ENCODE peak calls at places on chromosomes 3 and 15, in nine cellular contexts. One of them, this sample, is unnamed.

GRCh38 chr3:38327335-38328009 is 19.1 kb upstream of the XYLB start:
- DNase-seq in astrocyte of the spinal cord: peak
- DNase-seq in WERI-Rb-1: no peak
- DNase-seq in left ventricle myocardium inferior: no peak
- DNase-seq in fibroblast of lung: peak
- DNase-seq in endothelial cell: no peak
- DNase-seq in osteocyte: no peak
- DNase-seq in neural progenitor cell: no peak
- DNase-seq in psoas muscle: no peak
- DNase-seq in this sample: no peak

GRCh38 chr3:86958534-86958933 is 32.4 kb downstream of the VGLL3 start:
- DNase-seq in astrocyte of the spinal cord: peak
- DNase-seq in WERI-Rb-1: no peak
- DNase-seq in left ventricle myocardium inferior: no peak
- DNase-seq in fibroblast of lung: peak
- DNase-seq in endothelial cell: no peak
- DNase-seq in osteocyte: no peak
- DNase-seq in neural progenitor cell: no peak
- DNase-seq in psoas muscle: no peak
- DNase-seq in this sample: no peak

GRCh38 chr3:117165611-117166051 is 456.1 kb downstream of the TUSC7 start:
- DNase-seq in astrocyte of the spinal cord: no peak
- DNase-seq in WERI-Rb-1: no peak
- DNase-seq in left ventricle myocardium inferior: no peak
- DNase-seq in fibroblast of lung: no peak
- DNase-seq in endothelial cell: no peak
- DNase-seq in osteocyte: no peak
- DNase-seq in neural progenitor cell: peak
- DNase-seq in psoas muscle: no peak
- DNase-seq in this sample: no peak

GRCh38 chr15:39925112-39925830 is 5.2 kb upstream of the GPR176 start:
- DNase-seq in astrocyte of the spinal cord: peak
- DNase-seq in WERI-Rb-1: no peak
- DNase-seq in left ventricle myocardium inferior: no peak
- DNase-seq in fibroblast of lung: peak
- DNase-seq in endothelial cell: no peak
- DNase-seq in osteocyte: no peak
- DNase-seq in neural progenitor cell: peak
- DNase-seq in psoas muscle: no peak
- DNase-seq in this sample: no peak

GRCh38 chr3:126337980-126338651 is 19.1 kb downstream of the KLF15 start:
- DNase-seq in astrocyte of the spinal cord: no peak
- DNase-seq in WERI-Rb-1: no peak
- DNase-seq in left ventricle myocardium inferior: no peak
- DNase-seq in fibroblast of lung: no peak
- DNase-seq in endothelial cell: no peak
- DNase-seq in osteocyte: peak
- DNase-seq in neural progenitor cell: no peak
- DNase-seq in psoas muscle: no peak
- DNase-seq in this sample: peak

GRCh38 chr3:37590328-37591079 is 271.2 kb upstream of the CTDSPL start:
- DNase-seq in astrocyte of the spinal cord: no peak
- DNase-seq in WERI-Rb-1: no peak
- DNase-seq in left ventricle myocardium inferior: peak
- DNase-seq in fibroblast of lung: no peak
- DNase-seq in endothelial cell: no peak
- DNase-seq in osteocyte: no peak
- DNase-seq in neural progenitor cell: no peak
- DNase-seq in psoas muscle: peak
- DNase-seq in this sample: no peak

GRCh38 chr3:28244471-28244870 is 3.1 kb downstream of the CMC1 start:
- DNase-seq in astrocyte of the spinal cord: no peak
- DNase-seq in WERI-Rb-1: no peak
- DNase-seq in left ventricle myocardium inferior: peak
- DNase-seq in fibroblast of lung: no peak
- DNase-seq in endothelial cell: no peak
- DNase-seq in osteocyte: no peak
- DNase-seq in neural progenitor cell: no peak
- DNase-seq in psoas muscle: peak
- DNase-seq in this sample: no peak

GRCh38 chr3:141050913-141051632 is at the start of gene SPSB4:
- DNase-seq in astrocyte of the spinal cord: peak
- DNase-seq in WERI-Rb-1: peak
- DNase-seq in left ventricle myocardium inferior: peak
- DNase-seq in fibroblast of lung: peak
- DNase-seq in endothelial cell: peak
- DNase-seq in osteocyte: peak
- DNase-seq in neural progenitor cell: peak
- DNase-seq in psoas muscle: peak
- DNase-seq in this sample: peak

GRCh38 chr3:4746241-4746958 is 232.8 kb upstream of the BHLHE40 start:
- DNase-seq in astrocyte of the spinal cord: peak
- DNase-seq in WERI-Rb-1: no peak
- DNase-seq in left ventricle myocardium inferior: no peak
- DNase-seq in fibroblast of lung: no peak
- DNase-seq in endothelial cell: no peak
- DNase-seq in osteocyte: no peak
- DNase-seq in neural progenitor cell: no peak
- DNase-seq in psoas muscle: no peak
- DNase-seq in this sample: no peak

DNA sequence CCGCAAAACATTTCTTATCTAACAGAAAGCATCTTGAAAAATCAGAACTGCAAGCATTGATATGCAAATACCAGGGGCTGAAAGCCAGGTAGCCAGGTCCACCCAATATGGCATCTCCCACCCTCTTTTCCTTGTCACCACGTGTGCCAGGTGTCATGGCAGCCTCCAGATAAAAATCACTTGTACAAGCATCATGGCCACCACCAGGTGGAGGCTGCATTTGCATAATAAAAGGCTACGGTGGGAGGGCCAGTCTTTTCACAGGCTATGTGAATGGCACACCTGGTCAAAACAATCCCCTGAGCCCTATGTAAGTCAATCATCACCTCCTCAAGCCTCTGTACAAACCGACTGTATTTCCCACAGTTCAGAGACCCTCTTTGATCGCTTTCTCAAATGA is 1233.1 kb upstream of the ALCAM start:
- DNase-seq in astrocyte of the spinal cord: no peak
- DNase-seq in WERI-Rb-1: no peak
- DNase-seq in left ventricle myocardium inferior: no peak
- DNase-seq in fibroblast of lung: no peak
- DNase-seq in endothelial cell: no peak
- DNase-seq in osteocyte: no peak
- DNase-seq in neural progenitor cell: peak
- DNase-seq in psoas muscle: no peak
- DNase-seq in this sample: no peak
- TF ChIP-seq CTCF in astrocyte of the spinal cord: no peak
- TF ChIP-seq CTCF in WERI-Rb-1: no peak
- TF ChIP-seq CTCF in left ventricle myocardium inferior: no peak
- TF ChIP-seq CTCF in fibroblast of lung: no peak
- TF ChIP-seq CTCF in endothelial cell: no peak
- TF ChIP-seq CTCF in osteocyte: no peak
- TF ChIP-seq CTCF in neural progenitor cell: no peak
- TF ChIP-seq CTCF in psoas muscle: no peak
- TF ChIP-seq CTCF in this sample: no peak

GRCh38 chr15:77031376-77032050 is 36.6 kb downstream of the PSTPIP1 start:
- DNase-seq in astrocyte of the spinal cord: peak
- DNase-seq in WERI-Rb-1: peak
- DNase-seq in left ventricle myocardium inferior: no peak
- DNase-seq in fibroblast of lung: no peak
- DNase-seq in endothelial cell: peak
- DNase-seq in osteocyte: no peak
- DNase-seq in neural progenitor cell: no peak
- DNase-seq in psoas muscle: no peak
- DNase-seq in this sample: peak
- TF ChIP-seq CTCF in astrocyte of the spinal cord: no peak
- TF ChIP-seq CTCF in WERI-Rb-1: peak
- TF ChIP-seq CTCF in left ventricle myocardium inferior: no peak
- TF ChIP-seq CTCF in fibroblast of lung: no peak
- TF ChIP-seq CTCF in endothelial cell: no peak
- TF ChIP-seq CTCF in osteocyte: no peak
- TF ChIP-seq CTCF in neural progenitor cell: no peak
- TF ChIP-seq CTCF in psoas muscle: peak
- TF ChIP-seq CTCF in this sample: no peak

GRCh38 chr15:77685082-77685815 is 52.5 kb upstream of the LINGO1 start:
- DNase-seq in astrocyte of the spinal cord: no peak
- DNase-seq in WERI-Rb-1: no peak
- DNase-seq in left ventricle myocardium inferior: no peak
- DNase-seq in fibroblast of lung: no peak
- DNase-seq in endothelial cell: no peak
- DNase-seq in osteocyte: no peak
- DNase-seq in neural progenitor cell: no peak
- DNase-seq in psoas muscle: no peak
- DNase-seq in this sample: no peak

GRCh38 chr15:77684341-77685081 is 51.8 kb upstream of the LINGO1 start:
- DNase-seq in astrocyte of the spinal cord: no peak
- DNase-seq in WERI-Rb-1: no peak
- DNase-seq in left ventricle myocardium inferior: no peak
- DNase-seq in fibroblast of lung: no peak
- DNase-seq in endothelial cell: no peak
- DNase-seq in osteocyte: no peak
- DNase-seq in neural progenitor cell: no peak
- DNase-seq in psoas muscle: no peak
- DNase-seq in this sample: no peak

GRCh38 chr15:77676569-77677375 is 44.1 kb upstream of the LINGO1 start:
- DNase-seq in astrocyte of the spinal cord: no peak
- DNase-seq in WERI-Rb-1: no peak
- DNase-seq in left ventricle myocardium inferior: no peak
- DNase-seq in fibroblast of lung: no peak
- DNase-seq in endothelial cell: no peak
- DNase-seq in osteocyte: no peak
- DNase-seq in neural progenitor cell: peak
- DNase-seq in psoas muscle: no peak
- DNase-seq in this sample: no peak

GRCh38 chr15:77688270-77689058 is 55.8 kb upstream of the LINGO1 start:
- DNase-seq in astrocyte of the spinal cord: no peak
- DNase-seq in WERI-Rb-1: no peak
- DNase-seq in left ventricle myocardium inferior: no peak
- DNase-seq in fibroblast of lung: no peak
- DNase-seq in endothelial cell: no peak
- DNase-seq in osteocyte: no peak
- DNase-seq in neural progenitor cell: no peak
- DNase-seq in psoas muscle: no peak
- DNase-seq in this sample: no peak

DNA sequence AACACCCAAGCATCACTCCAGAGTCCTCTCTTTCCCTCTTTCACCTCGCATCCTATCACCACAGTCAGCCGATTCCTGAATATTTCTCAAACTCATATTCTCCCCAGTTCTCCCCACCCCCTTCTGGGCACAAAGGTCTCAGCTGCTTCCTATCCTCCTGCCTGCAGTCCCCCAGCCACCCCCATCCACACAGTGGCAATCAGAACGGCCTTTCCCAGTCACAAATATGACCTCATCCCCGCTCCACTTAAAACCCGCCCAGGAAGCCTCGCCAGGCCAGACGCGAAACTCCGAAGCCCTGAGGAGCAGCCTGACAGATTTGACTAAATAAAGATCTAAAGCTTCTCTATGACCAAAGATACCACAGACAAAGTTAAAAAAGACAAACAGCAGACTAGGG is 49.9 kb upstream of the LINGO1 start:
- DNase-seq in astrocyte of the spinal cord: no peak
- DNase-seq in WERI-Rb-1: no peak
- DNase-seq in left ventricle myocardium inferior: no peak
- DNase-seq in fibroblast of lung: no peak
- DNase-seq in endothelial cell: no peak
- DNase-seq in osteocyte: no peak
- DNase-seq in neural progenitor cell: no peak
- DNase-seq in psoas muscle: no peak
- DNase-seq in this sample: no peak
- TF ChIP-seq CTCF in astrocyte of the spinal cord: no peak
- TF ChIP-seq CTCF in WERI-Rb-1: no peak
- TF ChIP-seq CTCF in left ventricle myocardium inferior: no peak
- TF ChIP-seq CTCF in fibroblast of lung: no peak
- TF ChIP-seq CTCF in endothelial cell: no peak
- TF ChIP-seq CTCF in osteocyte: no peak
- TF ChIP-seq CTCF in neural progenitor cell: no peak
- TF ChIP-seq CTCF in psoas muscle: no peak
- TF ChIP-seq CTCF in this sample: no peak

GRCh38 chr3:142913432-142913831 is 24.5 kb upstream of the PCOLCE2 start:
- DNase-seq in astrocyte of the spinal cord: no peak
- DNase-seq in WERI-Rb-1: no peak
- DNase-seq in left ventricle myocardium inferior: no peak
- DNase-seq in fibroblast of lung: no peak
- DNase-seq in endothelial cell: no peak
- DNase-seq in osteocyte: no peak
- DNase-seq in neural progenitor cell: no peak
- DNase-seq in psoas muscle: no peak
- DNase-seq in this sample: no peak
- TF ChIP-seq CTCF in astrocyte of the spinal cord: no peak
- TF ChIP-seq CTCF in WERI-Rb-1: no peak
- TF ChIP-seq CTCF in left ventricle myocardium inferior: no peak
- TF ChIP-seq CTCF in fibroblast of lung: no peak
- TF ChIP-seq CTCF in endothelial cell: no peak
- TF ChIP-seq CTCF in osteocyte: no peak
- TF ChIP-seq CTCF in neural progenitor cell: no peak
- TF ChIP-seq CTCF in psoas muscle: no peak
- TF ChIP-seq CTCF in this sample: no peak

GRCh38 chr15:82114660-82115059 is 68.8 kb upstream of the MEX3B start:
- DNase-seq in astrocyte of the spinal cord: no peak
- DNase-seq in WERI-Rb-1: no peak
- DNase-seq in left ventricle myocardium inferior: no peak
- DNase-seq in fibroblast of lung: no peak
- DNase-seq in endothelial cell: no peak
- DNase-seq in osteocyte: no peak
- DNase-seq in neural progenitor cell: no peak
- DNase-seq in psoas muscle: no peak
- DNase-seq in this sample: peak
- TF ChIP-seq CTCF in astrocyte of the spinal cord: no peak
- TF ChIP-seq CTCF in WERI-Rb-1: no peak
- TF ChIP-seq CTCF in left ventricle myocardium inferior: no peak
- TF ChIP-seq CTCF in fibroblast of lung: no peak
- TF ChIP-seq CTCF in endothelial cell: no peak
- TF ChIP-seq CTCF in osteocyte: no peak
- TF ChIP-seq CTCF in neural progenitor cell: no peak
- TF ChIP-seq CTCF in psoas muscle: no peak
- TF ChIP-seq CTCF in this sample: no peak

DNA sequence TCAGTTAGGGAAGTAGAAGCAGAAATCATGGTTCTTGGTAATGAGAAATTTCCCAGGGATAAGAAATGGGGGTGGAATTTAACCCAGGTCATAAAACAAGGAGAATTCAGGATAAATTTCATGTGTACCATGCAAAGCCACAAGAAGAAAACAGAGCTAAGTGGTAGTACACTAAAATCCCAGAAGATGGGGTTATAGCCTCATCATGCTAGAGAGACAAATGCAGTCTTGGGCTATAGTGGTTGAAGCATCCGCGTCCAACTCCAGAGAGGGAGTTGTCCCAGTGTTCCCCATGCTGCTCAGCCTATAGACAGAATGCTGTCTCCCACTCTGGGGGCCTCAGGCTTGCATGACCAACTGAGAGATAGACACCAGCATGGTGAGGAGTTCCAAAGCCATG is 36.2 kb upstream of the CLRN1 start:
- DNase-seq in astrocyte of the spinal cord: peak
- DNase-seq in WERI-Rb-1: no peak
- DNase-seq in left ventricle myocardium inferior: no peak
- DNase-seq in fibroblast of lung: peak
- DNase-seq in endothelial cell: no peak
- DNase-seq in osteocyte: no peak
- DNase-seq in neural progenitor cell: peak
- DNase-seq in psoas muscle: no peak
- DNase-seq in this sample: no peak
- TF ChIP-seq CTCF in astrocyte of the spinal cord: peak
- TF ChIP-seq CTCF in WERI-Rb-1: peak
- TF ChIP-seq CTCF in left ventricle myocardium inferior: no peak
- TF ChIP-seq CTCF in fibroblast of lung: peak
- TF ChIP-seq CTCF in endothelial cell: no peak
- TF ChIP-seq CTCF in osteocyte: peak
- TF ChIP-seq CTCF in neural progenitor cell: peak
- TF ChIP-seq CTCF in psoas muscle: no peak
- TF ChIP-seq CTCF in this sample: peak